ENCODE peak calls at places on chromosomes 2 and 18, in six cellular contexts. One of them, this sample, is unnamed.

GRCh38 chr18:56028514-56028913 is 440.5 kb upstream of the TCF4 start:
- DNase-seq in upper lobe of right lung: no peak
- DNase-seq in lung: no peak
- DNase-seq in hepatocyte: peak; percentile 7
- DNase-seq in uterus: no peak
- DNase-seq in BJ: no peak
- DNase-seq in this sample: no peak

GRCh38 chr2:207014424-207014823 is 75.1 kb downstream of the CPO start:
- DNase-seq in upper lobe of right lung: no peak
- DNase-seq in lung: no peak
- DNase-seq in hepatocyte: no peak
- DNase-seq in uterus: no peak
- DNase-seq in BJ: no peak
- DNase-seq in this sample: no peak

GRCh38 chr2:5070257-5070656 is 621.9 kb upstream of the SOX11 start:
- DNase-seq in upper lobe of right lung: no peak
- DNase-seq in lung: no peak
- DNase-seq in hepatocyte: no peak
- DNase-seq in uterus: no peak
- DNase-seq in BJ: no peak
- DNase-seq in this sample: no peak

GRCh38 chr2:26696352-26696816 is 3.9 kb downstream of the KCNK3 start:
- DNase-seq in upper lobe of right lung: no peak
- DNase-seq in lung: no peak
- DNase-seq in hepatocyte: peak; percentile 30
- DNase-seq in uterus: no peak
- DNase-seq in BJ: peak; percentile 44
- DNase-seq in this sample: no peak

GRCh38 chr2:172970660-172971059 is 105.0 kb upstream of the MAP3K20 start:
- DNase-seq in upper lobe of right lung: no peak
- DNase-seq in lung: no peak
- DNase-seq in hepatocyte: no peak
- DNase-seq in uterus: no peak
- DNase-seq in BJ: no peak
- DNase-seq in this sample: peak; percentile 54

GRCh38 chr2:135843671-135844070 is 6.7 kb upstream of the LCT start:
- DNase-seq in upper lobe of right lung: no peak
- DNase-seq in lung: no peak
- DNase-seq in hepatocyte: no peak
- DNase-seq in uterus: no peak
- DNase-seq in BJ: no peak
- DNase-seq in this sample: no peak

GRCh38 chr2:117359266-117359970 is 455.1 kb upstream of the DDX18 start:
- DNase-seq in upper lobe of right lung: no peak
- DNase-seq in lung: no peak
- DNase-seq in hepatocyte: peak; percentile 23
- DNase-seq in uterus: no peak
- DNase-seq in BJ: no peak
- DNase-seq in this sample: no peak

GRCh38 chr2:96265349-96265839 is 403 bp downstream of the TMEM127 start:
- DNase-seq in upper lobe of right lung: no peak
- DNase-seq in lung: peak; percentile 56
- DNase-seq in hepatocyte: peak; percentile 63
- DNase-seq in uterus: no peak
- DNase-seq in BJ: no peak
- DNase-seq in this sample: peak; percentile 25

GRCh38 chr2:43905871-43906270 is 67.1 kb downstream of the ABCG8 start:
- DNase-seq in upper lobe of right lung: no peak
- DNase-seq in lung: no peak
- DNase-seq in hepatocyte: no peak
- DNase-seq in uterus: no peak
- DNase-seq in BJ: no peak
- DNase-seq in this sample: no peak

GRCh38 chr18:57900906-57901305 is 97.8 kb upstream of the ATP8B1 start:
- DNase-seq in upper lobe of right lung: no peak
- DNase-seq in lung: no peak
- DNase-seq in hepatocyte: no peak
- DNase-seq in uterus: no peak
- DNase-seq in BJ: no peak
- DNase-seq in this sample: no peak

GRCh38 chr2:236745420-236746210 is 176.0 kb downstream of the ACKR3 start:
- DNase-seq in upper lobe of right lung: no peak
- DNase-seq in lung: no peak
- DNase-seq in hepatocyte: peak; percentile 78
- DNase-seq in uterus: no peak
- DNase-seq in BJ: peak; percentile 49
- DNase-seq in this sample: no peak

GRCh38 chr2:38129987-38130386 is 54.0 kb upstream of the CYP1B1 start:
- DNase-seq in upper lobe of right lung: no peak
- DNase-seq in lung: no peak
- DNase-seq in hepatocyte: no peak
- DNase-seq in uterus: no peak
- DNase-seq in BJ: no peak
- DNase-seq in this sample: no peak

GRCh38 chr2:222208010-222208690 is 90.6 kb downstream of the PAX3 start:
- DNase-seq in upper lobe of right lung: no peak
- DNase-seq in lung: no peak
- DNase-seq in hepatocyte: no peak
- DNase-seq in uterus: no peak
- DNase-seq in BJ: no peak
- DNase-seq in this sample: no peak

GRCh38 chr18:10085876-10086275 is 172.1 kb downstream of the VAPA start:
- DNase-seq in upper lobe of right lung: no peak
- DNase-seq in lung: no peak
- DNase-seq in hepatocyte: peak; percentile 44
- DNase-seq in uterus: no peak
- DNase-seq in BJ: no peak
- DNase-seq in this sample: no peak

GRCh38 chr2:92072461-92073035 is 2798.7 kb upstream of the TEKT4 start:
- DNase-seq in upper lobe of right lung: peak; percentile 44
- DNase-seq in lung: no peak
- DNase-seq in hepatocyte: peak; percentile 2
- DNase-seq in uterus: peak; percentile 7
- DNase-seq in BJ: no peak
- DNase-seq in this sample: no peak

GRCh38 chr18:78928076-78928475 is 51.5 kb upstream of the SALL3 start:
- DNase-seq in upper lobe of right lung: peak; percentile 29
- DNase-seq in lung: no peak
- DNase-seq in hepatocyte: no peak
- DNase-seq in uterus: no peak
- DNase-seq in BJ: no peak
- DNase-seq in this sample: no peak

GRCh38 chr18:12278765-12279682 is 24.9 kb downstream of the CIDEA start:
- DNase-seq in upper lobe of right lung: peak; percentile 80
- DNase-seq in lung: peak; percentile 68
- DNase-seq in hepatocyte: peak; percentile 83
- DNase-seq in uterus: peak; percentile 91
- DNase-seq in BJ: peak; percentile 83
- DNase-seq in this sample: no peak

GRCh38 chr2:33212151-33212550 is 264.3 kb upstream of the RASGRP3 start:
- DNase-seq in upper lobe of right lung: no peak
- DNase-seq in lung: no peak
- DNase-seq in hepatocyte: peak; percentile 71
- DNase-seq in uterus: no peak
- DNase-seq in BJ: peak; percentile 46
- DNase-seq in this sample: no peak

GRCh38 chr2:196884368-196884767 is 42.1 kb downstream of the PGAP1 start:
- DNase-seq in upper lobe of right lung: no peak
- DNase-seq in lung: no peak
- DNase-seq in hepatocyte: no peak
- DNase-seq in uterus: no peak
- DNase-seq in BJ: no peak
- DNase-seq in this sample: no peak

GRCh38 chr2:101175991-101176390 is 24.8 kb upstream of the TBC1D8 start:
- DNase-seq in upper lobe of right lung: no peak
- DNase-seq in lung: no peak
- DNase-seq in hepatocyte: no peak
- DNase-seq in uterus: no peak
- DNase-seq in BJ: no peak
- DNase-seq in this sample: no peak

GRCh38 chr2:101230541-101230993 is 22.1 kb upstream of the CNOT11 start:
- DNase-seq in upper lobe of right lung: no peak
- DNase-seq in lung: no peak
- DNase-seq in hepatocyte: peak; percentile 35
- DNase-seq in uterus: no peak
- DNase-seq in BJ: no peak
- DNase-seq in this sample: no peak

GRCh38 chr18:30265190-30265589 is 777.4 kb downstream of the DSC3 start:
- DNase-seq in upper lobe of right lung: no peak
- DNase-seq in lung: no peak
- DNase-seq in hepatocyte: no peak
- DNase-seq in uterus: no peak
- DNase-seq in BJ: no peak
- DNase-seq in this sample: no peak

GRCh38 chr2:9149388-9149660 is 57.3 kb upstream of the ASAP2 start:
- DNase-seq in upper lobe of right lung: no peak
- DNase-seq in lung: no peak
- DNase-seq in hepatocyte: no peak
- DNase-seq in uterus: no peak
- DNase-seq in BJ: no peak
- DNase-seq in this sample: no peak

DNA sequence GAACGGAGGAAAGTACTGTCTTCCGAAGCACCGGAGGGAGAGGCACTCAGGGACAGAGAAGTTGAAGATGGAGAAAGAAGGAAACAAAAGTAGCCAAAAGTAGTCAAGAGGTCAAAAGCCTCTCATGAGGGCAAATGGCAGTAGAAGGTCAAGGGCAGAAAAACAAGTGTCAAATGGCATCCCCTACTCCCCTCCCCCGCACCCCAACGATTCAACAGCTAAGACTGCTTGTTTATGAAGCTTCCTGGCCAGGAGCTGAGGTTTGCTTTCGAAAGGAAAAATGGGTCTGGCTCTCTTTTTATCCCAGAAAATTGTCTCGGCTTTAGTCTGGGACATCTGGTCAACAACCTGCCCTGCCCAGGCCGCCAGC is 2.1 kb upstream of the TBR1 start:
- DNase-seq in upper lobe of right lung: no peak
- DNase-seq in lung: no peak
- DNase-seq in hepatocyte: no peak
- DNase-seq in uterus: no peak
- DNase-seq in BJ: no peak
- DNase-seq in this sample: no peak
- H3K27me3 ChIP-seq in upper lobe of right lung: peaks cover 49% of the 10 kb centered on the region
- H3K27me3 ChIP-seq in lung: no peaks in the 10 kb centered on the region
- H3K27me3 ChIP-seq in hepatocyte: peaks cover 65% of the 10 kb centered on the region
- H3K27me3 ChIP-seq in uterus: peaks cover 13% of the 10 kb centered on the region
- H3K27me3 ChIP-seq in BJ: peaks cover 33% of the 10 kb centered on the region
- H3K27me3 ChIP-seq in this sample: peaks cover 53% of the 10 kb centered on the region

GRCh38 chr2:171294608-171295007 is 133.9 kb upstream of the TLK1 start:
- DNase-seq in upper lobe of right lung: no peak
- DNase-seq in lung: no peak
- DNase-seq in hepatocyte: no peak
- DNase-seq in uterus: no peak
- DNase-seq in BJ: no peak
- DNase-seq in this sample: no peak

GRCh38 chr2:171293661-171294060 is 133.0 kb upstream of the TLK1 start:
- DNase-seq in upper lobe of right lung: no peak
- DNase-seq in lung: no peak
- DNase-seq in hepatocyte: no peak
- DNase-seq in uterus: no peak
- DNase-seq in BJ: no peak
- DNase-seq in this sample: no peak

GRCh38 chr2:171297951-171298350 is 135.8 kb downstream of the METTL8 start:
- DNase-seq in upper lobe of right lung: no peak
- DNase-seq in lung: no peak
- DNase-seq in hepatocyte: no peak
- DNase-seq in uterus: no peak
- DNase-seq in BJ: peak; percentile 78
- DNase-seq in this sample: no peak
- TF ChIP-seq CTCF in upper lobe of right lung: no peak
- TF ChIP-seq CTCF in lung: no peak
- TF ChIP-seq CTCF in hepatocyte: no peak
- TF ChIP-seq CTCF in uterus: no peak
- TF ChIP-seq CTCF in BJ: no peak
- TF ChIP-seq CTCF in this sample: no peak

GRCh38 chr2:29719626-29720025 is 201.8 kb downstream of the ALK start:
- DNase-seq in upper lobe of right lung: no peak
- DNase-seq in lung: no peak
- DNase-seq in hepatocyte: no peak
- DNase-seq in uterus: no peak
- DNase-seq in BJ: no peak
- DNase-seq in this sample: no peak
- H3K27me3 ChIP-seq in upper lobe of right lung: no peaks in the 10 kb centered on the region
- H3K27me3 ChIP-seq in lung: peaks cover 3% of the 10 kb centered on the region
- H3K27me3 ChIP-seq in hepatocyte: no peaks in the 10 kb centered on the region
- H3K27me3 ChIP-seq in uterus: no peaks in the 10 kb centered on the region
- H3K27me3 ChIP-seq in BJ: no peaks in the 10 kb centered on the region
- H3K27me3 ChIP-seq in this sample: no peaks in the 10 kb centered on the region

DNA sequence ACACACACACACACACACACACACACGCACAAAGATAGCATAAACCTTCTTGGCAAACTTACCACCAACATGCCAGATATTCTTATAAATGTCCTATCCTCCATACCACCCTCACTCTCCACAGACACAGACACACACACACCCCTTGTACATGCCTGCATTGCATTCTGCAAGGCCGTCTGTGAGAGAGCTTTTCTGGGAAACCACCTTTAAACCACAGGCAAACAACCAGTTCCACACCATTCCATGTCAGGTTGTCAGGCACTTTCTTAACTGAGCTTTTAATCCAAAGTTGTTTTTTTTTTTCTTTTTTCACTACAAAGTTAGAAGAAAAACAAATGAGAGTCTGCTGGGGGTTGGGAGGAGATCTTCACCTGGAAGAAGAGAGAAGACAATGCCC is 221.1 kb downstream of the C1D start:
- DNase-seq in upper lobe of right lung: no peak
- DNase-seq in lung: no peak
- DNase-seq in hepatocyte: no peak
- DNase-seq in uterus: no peak
- DNase-seq in BJ: no peak
- DNase-seq in this sample: no peak
- TF ChIP-seq CTCF in upper lobe of right lung: no peak
- TF ChIP-seq CTCF in lung: no peak
- TF ChIP-seq CTCF in hepatocyte: no peak
- TF ChIP-seq CTCF in uterus: no peak
- TF ChIP-seq CTCF in BJ: no peak
- TF ChIP-seq CTCF in this sample: no peak

This sample was measured in CD4-positive, alpha-beta T cell.